ENCODE peak calls at places on chromosomes 13 and 19, in four cellular contexts. N, P, B and U are unnamed samples.

GRCh38 chr13:44932850-44933251 is 56.4 kb downstream of the NUFIP1 start:
- DNase-seq in N (no peak), P (no peak), B (no peak), U (no peak)

GRCh38 chr13:87884874-87885273 is 213.7 kb downstream of the SLITRK5 start:
- DNase-seq in N (peak), P (no peak), B (no peak), U (peak)

GRCh38 chr13:84118845-84119409 is 236.7 kb upstream of the SLITRK1 start:
- DNase-seq in N (no peak), P (no peak), B (no peak), U (no peak)

GRCh38 chr13:54196684-54197083 is 1168.1 kb downstream of the OLFM4 start:
- DNase-seq in N (no peak), P (no peak), B (no peak), U (no peak)

GRCh38 chr13:91292630-91293221 is 54.8 kb upstream of the MIR17HG start:
- DNase-seq in N (no peak), P (no peak), B (no peak), U (no peak)

GRCh38 chr19:50204811-50205675 is 1.6 kb downstream of the MYH14 start:
- DNase-seq in N (peak), P (no peak), B (peak), U (peak)

GRCh38 chr19:56125806-56126590 is 4.9 kb upstream of the ZNF787 start:
- DNase-seq in N (no peak), P (no peak), B (no peak), U (no peak)

GRCh38 chr13:21541980-21542379 is 62.0 kb downstream of the MICU2 start:
- DNase-seq in N (no peak), P (no peak), B (no peak), U (no peak)

GRCh38 chr13:106318941-106319411 is 216.5 kb downstream of the EFNB2 start:
- DNase-seq in N (no peak), P (no peak), B (no peak), U (no peak)

GRCh38 chr19:49217382-49217781 is 59.8 kb downstream of the TRPM4 start:
- DNase-seq in N (no peak), P (no peak), B (no peak), U (no peak)

GRCh38 chr19:49559928-49560327 is 20.4 kb downstream of the NOSIP start:
- DNase-seq in N (no peak), P (no peak), B (no peak), U (no peak)

GRCh38 chr13:28248080-28248479 is 109.7 kb downstream of the PAN3 start:
- DNase-seq in N (no peak), P (no peak), B (no peak), U (no peak)

GRCh38 chr19:19113040-19113541 is 25.2 kb downstream of the TMEM161A start:
- DNase-seq in N (no peak), P (no peak), B (peak), U (no peak)

GRCh38 chr13:95553614-95554385 is 1.3 kb downstream of the CLDN10 start:
- DNase-seq in N (no peak), P (no peak), B (no peak), U (no peak)

GRCh38 chr19:44720945-44721344 is 22.0 kb downstream of the CEACAM16 start:
- DNase-seq in N (no peak), P (no peak), B (no peak), U (no peak)

GRCh38 chr19:13859361-13859880 is 17.5 kb upstream of the NANOS3 start:
- DNase-seq in N (no peak), P (no peak), B (no peak), U (no peak)

GRCh38 chr19:7366701-7367420 is 18.1 kb downstream of the ARHGEF18 start:
- DNase-seq in N (no peak), P (no peak), B (peak), U (no peak)

GRCh38 chr13:23666576-23666975 is 96.4 kb downstream of the TNFRSF19 start:
- DNase-seq in N (no peak), P (no peak), B (no peak), U (no peak)

GRCh38 chr13:95191821-95192220 is 109.4 kb downstream of the ABCC4 start:
- DNase-seq in N (peak), P (peak), B (peak), U (peak)

GRCh38 chr19:33280351-33280921 is 21.9 kb downstream of the CEBPA start:
- DNase-seq in N (no peak), P (peak), B (no peak), U (no peak)

GRCh38 chr13:28532226-28533048 is 37.5 kb upstream of the FLT1 start:
- DNase-seq in N (no peak), P (no peak), B (no peak), U (no peak)

GRCh38 chr19:35309481-35310279 is 17.7 kb downstream of the MAG start:
- DNase-seq in N (no peak), P (no peak), B (peak), U (no peak)

GRCh38 chr19:37872383-37872782 is 34.0 kb downstream of the WDR87 start:
- DNase-seq in N (no peak), P (no peak), B (no peak), U (no peak)

GRCh38 chr13:39364797-39365468 is 238.1 kb downstream of the LHFPL6 start:
- DNase-seq in N (no peak), P (no peak), B (peak), U (no peak)

GRCh38 chr19:8576273-8576993 is 809 bp downstream of the MYO1F start:
- DNase-seq in N (no peak), P (no peak), B (no peak), U (no peak)

GRCh38 chr13:54965881-54966280 is 1937.3 kb downstream of the OLFM4 start:
- DNase-seq in N (no peak), P (no peak), B (no peak), U (no peak)

DNA sequence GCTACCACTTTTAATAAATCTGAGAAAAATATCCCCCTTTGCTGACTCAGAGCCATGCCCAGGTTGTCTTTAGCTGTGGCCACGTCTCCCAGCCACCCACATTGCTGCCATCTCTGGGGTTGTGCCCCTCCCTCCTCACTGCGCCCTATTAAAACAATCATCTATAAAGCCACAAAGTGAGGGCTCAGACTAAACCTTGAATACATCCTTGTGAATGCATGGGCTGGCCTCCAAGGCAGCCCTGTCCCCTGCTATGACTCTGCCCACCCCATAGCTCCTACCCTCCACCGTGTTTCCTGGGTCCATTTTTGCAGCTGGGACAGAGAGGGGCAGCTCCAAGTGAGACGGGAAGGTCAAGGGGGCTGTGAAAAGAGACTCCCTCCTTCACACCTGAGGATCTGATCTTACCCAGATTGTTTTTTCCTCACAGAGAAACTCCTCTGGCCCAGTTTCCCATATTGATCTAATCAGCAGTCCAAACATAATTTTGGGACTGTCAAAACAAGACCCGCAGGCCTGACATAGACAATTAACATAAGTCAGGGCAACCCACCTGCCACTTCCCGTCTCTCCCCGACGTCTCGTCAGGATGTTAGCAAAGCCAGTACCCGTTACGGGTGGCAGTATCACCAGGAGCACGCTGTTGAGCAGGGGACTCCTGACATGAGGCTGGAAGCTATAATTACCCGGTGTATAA is 199.0 kb downstream of the KATNAL1 start:
- DNase-seq in N (no peak), P (no peak), B (no peak), U (no peak)
- TF ChIP-seq ZNF274 in N (no peak), P (no peak), B (no peak), U (no peak)

GRCh38 chr19:5039642-5040543 is 71.0 kb downstream of the KDM4B start:
- DNase-seq in N (no peak), P (no peak), B (no peak), U (no peak)
- TF ChIP-seq SUZ12 in N (no peak), P (no peak), B (no peak), U (no peak)

GRCh38 chr13:108195861-108196260 is 19.5 kb downstream of the LIG4 start:
- DNase-seq in N (no peak), P (no peak), B (no peak), U (no peak)
- TF ChIP-seq ZNF274 in N (no peak), P (no peak), B (no peak), U (no peak)

GRCh38 chr13:20239748-20240147 is 7.6 kb upstream of the GJB6 start:
- DNase-seq in N (no peak), P (no peak), B (no peak), U (no peak)
- TF ChIP-seq SUZ12 in N (no peak), P (no peak), B (no peak), U (no peak)

GRCh38 chr13:50268500-50268899 is 253.3 kb downstream of the KCNRG start:
- DNase-seq in N (no peak), P (no peak), B (no peak), U (no peak)
- TF ChIP-seq ZNF274 in N (no peak), P (no peak), B (no peak), U (no peak)

GRCh38 chr13:109387438-109387837 is 398.9 kb downstream of the IRS2 start:
- DNase-seq in N (no peak), P (no peak), B (no peak), U (no peak)
- TF ChIP-seq SUZ12 in N (no peak), P (no peak), B (no peak), U (no peak)

GRCh38 chr13:26950968-26951367 is 190.4 kb upstream of the GPR12 start:
- DNase-seq in N (no peak), P (no peak), B (no peak), U (no peak)
- TF ChIP-seq ZNF274 in N (no peak), P (no peak), B (no peak), U (no peak)

DNA sequence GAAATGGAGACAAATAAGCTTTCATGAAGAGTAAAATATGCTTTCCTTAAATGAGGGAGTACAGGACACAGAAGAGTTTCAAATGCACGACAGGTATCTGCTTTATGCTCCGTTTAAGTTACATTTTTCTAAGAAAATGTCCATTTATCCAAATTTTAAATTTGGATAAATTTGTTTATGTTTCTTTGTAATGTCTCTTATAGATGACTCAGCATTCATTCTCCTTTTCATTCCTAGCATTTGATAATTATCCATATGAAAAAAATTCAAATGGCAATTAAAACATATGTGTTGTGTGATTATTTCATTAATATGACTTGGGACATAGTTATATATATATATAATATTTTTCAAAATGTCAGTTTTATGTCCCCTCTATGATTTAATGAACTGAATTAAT is 1449.3 kb downstream of the SLITRK1 start:
- DNase-seq in N (no peak), P (no peak), B (no peak), U (no peak)
- TF ChIP-seq SUZ12 in N (no peak), P (no peak), B (no peak), U (no peak)